ENCODE peak calls at places on chromosome 12, in five cellular contexts. P, S, G, Q and M are unnamed samples.

GRCh38 chr12:127175361-127175760 is 1091.6 kb upstream of the TMEM132C start:
- DNase-seq in Q (no peak), P (no peak), S (no peak), G (no peak), M (no peak)

GRCh38 chr12:69645031-69645430 is 34.3 kb upstream of the LRRC10 start:
- DNase-seq in P (no peak), G (no peak), S (no peak), Q (no peak), M (no peak)

GRCh38 chr12:2615665-2616387 is 178.9 kb upstream of the FKBP4 start:
- DNase-seq in Q (peak; percentile 69), G (peak; percentile 72), P (no peak), S (no peak), M (peak; percentile 65)

GRCh38 chr12:127381043-127381668 is 885.8 kb upstream of the TMEM132C start:
- DNase-seq in S (no peak), G (peak; percentile 34), Q (peak; percentile 95), P (no peak), M (peak; percentile 87)

GRCh38 chr12:64007853-64008252 is 163.4 kb downstream of the SRGAP1 start:
- DNase-seq in Q (no peak), S (no peak), G (no peak), P (no peak), M (no peak)

GRCh38 chr12:6967548-6968100 is 2.8 kb downstream of the PHB2 start:
- DNase-seq in S (no peak), Q (no peak), G (no peak), P (no peak), M (no peak)

GRCh38 chr12:11822071-11822818 is 172.8 kb downstream of the ETV6 start:
- DNase-seq in Q (no peak), S (no peak), P (peak; percentile 6), G (no peak), M (no peak)

GRCh38 chr12:56990648-56991318 is 15.6 kb downstream of the ZBTB39 start:
- DNase-seq in Q (peak; percentile 40), G (no peak), P (no peak), S (no peak), M (no peak)

GRCh38 chr12:18749381-18749957 is 11.6 kb downstream of the CAPZA3 start:
- DNase-seq in Q (no peak), P (no peak), G (no peak), S (no peak), M (no peak)

GRCh38 chr12:107903377-107904061 is 129.0 kb downstream of the ASCL4 start:
- DNase-seq in S (peak; percentile 17), Q (peak; percentile 96), P (no peak), G (peak; percentile 21), M (peak; percentile 9)

GRCh38 chr12:85568395-85569103 is 267.7 kb downstream of the RASSF9 start:
- DNase-seq in P (no peak), S (no peak), G (no peak), Q (no peak), M (no peak)

GRCh38 chr12:76636141-76636692 is 76.6 kb upstream of the OSBPL8 start:
- DNase-seq in G (no peak), P (no peak), Q (peak; percentile 79), S (no peak), M (no peak)

GRCh38 chr12:6268484-6269157 is 41.9 kb upstream of the PLEKHG6 start:
- DNase-seq in Q (peak; percentile 84), G (peak; percentile 77), S (no peak), P (no peak), M (no peak)

GRCh38 chr12:95231190-95231589 is 13.6 kb downstream of the VEZT start:
- DNase-seq in Q (peak; percentile 20), S (no peak), P (no peak), G (no peak), M (no peak)

GRCh38 chr12:103645202-103645601 is 58.1 kb downstream of the STAB2 start:
- DNase-seq in Q (no peak), G (no peak), P (no peak), S (no peak), M (peak; percentile 19)

GRCh38 chr12:10301103-10301502 is 6.6 kb upstream of the KLRD1 start:
- DNase-seq in P (no peak), G (no peak), S (no peak), Q (no peak), M (no peak)

GRCh38 chr12:113647048-113647447 is 175.4 kb upstream of the LHX5 start:
- DNase-seq in P (no peak), G (no peak), S (no peak), Q (peak; percentile 79), M (no peak)

GRCh38 chr12:50149311-50149710 is 17.9 kb downstream of the CERS5 start:
- DNase-seq in G (no peak), P (no peak), Q (no peak), S (no peak), M (no peak)

GRCh38 chr12:29403991-29404390 is 23.0 kb upstream of the ERGIC2 start:
- DNase-seq in S (no peak), Q (no peak), P (no peak), G (no peak), M (no peak)

GRCh38 chr12:116376354-116377193 is 99.1 kb upstream of the MED13L start:
- DNase-seq in Q (no peak), G (no peak), P (no peak), S (no peak), M (peak; percentile 78)

GRCh38 chr12:121507245-121507644 is 73.6 kb downstream of the KDM2B start:
- DNase-seq in G (no peak), S (no peak), Q (no peak), P (no peak), M (no peak)

GRCh38 chr12:45331552-45331951 is 115.7 kb downstream of the ANO6 start:
- DNase-seq in G (no peak), P (no peak), S (no peak), Q (no peak), M (no peak)

GRCh38 chr12:121600702-121601336 is 20.0 kb upstream of the KDM2B start:
- DNase-seq in G (no peak), Q (peak; percentile 62), S (no peak), P (no peak), M (no peak)

GRCh38 chr12:6827982-6828670 is at the start of gene P3H3:
- DNase-seq in Q (peak; percentile 90), G (peak; percentile 73), P (no peak), S (no peak), M (peak; percentile 63)

GRCh38 chr12:121926874-121927706 is 8.7 kb downstream of the CFAP251 start:
- DNase-seq in P (no peak), G (no peak), Q (peak; percentile 77), S (no peak), M (no peak)

GRCh38 chr12:124390442-124391116 is 95.7 kb downstream of the RFLNA start:
- DNase-seq in Q (no peak), G (no peak), P (no peak), S (no peak), M (peak; percentile 82)

GRCh38 chr12:83758889-83759631 is 1072.4 kb downstream of the TMTC2 start:
- DNase-seq in S (no peak), G (no peak), Q (no peak), P (no peak), M (no peak)

GRCh38 chr12:20234474-20234873 is 133.9 kb upstream of the PDE3A start:
- DNase-seq in Q (no peak), P (no peak), S (no peak), G (no peak), M (no peak)

GRCh38 chr12:9735601-9736000 is 2.7 kb upstream of the CLECL1 start:
- DNase-seq in Q (no peak), P (no peak), G (no peak), S (no peak), M (no peak)

DNA sequence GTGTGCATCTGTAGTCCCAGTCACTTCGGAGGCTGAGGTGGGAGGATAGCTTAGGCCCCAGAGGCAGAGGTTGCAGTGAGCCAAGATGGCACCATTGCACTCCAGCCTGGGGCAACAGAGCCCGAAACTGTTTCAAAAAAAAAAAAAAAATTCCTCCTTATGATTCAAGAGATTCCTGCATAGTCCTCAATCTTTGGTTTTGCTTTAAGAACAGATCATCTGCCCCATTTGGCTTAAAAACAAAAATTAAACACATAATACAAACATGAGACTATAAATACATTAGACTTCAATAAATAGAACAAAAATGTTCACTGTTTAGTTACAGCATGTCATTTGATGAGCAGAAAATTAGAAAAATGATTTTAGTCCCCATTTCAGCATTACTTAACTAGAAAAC is 131.2 kb downstream of the PAWR start:
- DNase-seq in Q (no peak), S (no peak), G (no peak), P (no peak), M (no peak)
- H3K27ac ChIP-seq in Q (no peak overlapping the region), S (no peak overlapping the region), G (peak overlapping the region; percentile 35), P (no peak overlapping the region), M (no peak overlapping the region)

GRCh38 chr12:89348894-89349669 is 3.2 kb downstream of the DUSP6 start:
- DNase-seq in G (no peak), Q (no peak), P (no peak), S (no peak), M (peak; percentile 21)

GRCh38 chr12:89350260-89350659 is 2.0 kb downstream of the DUSP6 start:
- DNase-seq in P (no peak), S (no peak), G (no peak), Q (no peak), M (no peak)

GRCh38 chr12:89351489-89352241 is 636 bp downstream of the DUSP6 start:
- DNase-seq in Q (peak; percentile 81), P (peak; percentile 11), G (peak; percentile 48), S (no peak), M (peak; percentile 67)

GRCh38 chr12:89350661-89351488 is 1.4 kb downstream of the DUSP6 start:
- DNase-seq in G (no peak), P (no peak), Q (peak; percentile 70), S (no peak), M (peak; percentile 48)

GRCh38 chr12:89349814-89350213 is 2.5 kb downstream of the DUSP6 start:
- DNase-seq in G (no peak), P (no peak), S (no peak), Q (peak; percentile 81), M (no peak)
- H3K27ac ChIP-seq in G (no peak overlapping the region), P (no peak overlapping the region), S (peak overlapping the region; percentile 98), Q (peak overlapping the region; percentile 69), M (peak overlapping the region; percentile 94)

GRCh38 chr12:51923506-51924365 is 16.4 kb downstream of the ACVRL1 start:
- DNase-seq in P (peak; percentile 10), S (peak; percentile 39), Q (peak; percentile 93), G (peak; percentile 38), M (peak; percentile 56)

GRCh38 chr12:51924551-51925399 is 17.5 kb downstream of the ACVRL1 start:
- DNase-seq in S (no peak), G (no peak), Q (peak; percentile 44), P (no peak), M (no peak)

GRCh38 chr12:51926064-51926632 is 18.8 kb downstream of the ACVRL1 start:
- DNase-seq in S (no peak), P (no peak), G (no peak), Q (peak; percentile 48), M (peak; percentile 82)

GRCh38 chr12:51925400-51926063 is 18.2 kb downstream of the ACVRL1 start:
- DNase-seq in P (no peak), S (no peak), Q (peak; percentile 42), G (no peak), M (no peak)

DNA sequence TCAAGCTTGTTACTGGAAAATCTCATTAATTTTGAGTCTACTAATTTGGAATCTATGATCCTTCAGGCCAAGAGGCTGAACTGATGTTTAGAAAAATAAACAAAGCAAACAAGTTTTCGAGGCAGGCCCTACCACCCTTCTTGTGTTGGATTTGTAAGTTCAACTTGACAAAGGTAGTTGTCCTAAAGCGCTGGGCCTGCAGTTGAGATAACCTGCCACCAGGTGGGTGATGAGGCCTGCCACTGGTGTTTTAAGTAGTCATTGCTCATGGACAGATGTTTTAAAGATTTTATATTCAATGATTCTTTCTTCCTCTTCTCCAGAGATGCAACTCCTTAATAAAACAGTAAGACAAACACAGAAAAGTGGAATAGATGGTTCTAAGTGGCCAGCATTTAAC is 19.4 kb downstream of the ACVRL1 start:
- DNase-seq in Q (peak; percentile 90), G (no peak), S (no peak), P (no peak), M (peak; percentile 66)
- H3K27ac ChIP-seq in Q (no peak overlapping the region), G (no peak overlapping the region), S (no peak overlapping the region), P (no peak overlapping the region), M (no peak overlapping the region)

GRCh38 chr12:53717319-53717718 is 9.9 kb downstream of the CALCOCO1 start:
- DNase-seq in S (no peak), Q (no peak), P (no peak), G (no peak), M (peak; percentile 65)
- H3K27ac ChIP-seq in S (no peak overlapping the region), Q (no peak overlapping the region), P (no peak overlapping the region), G (no peak overlapping the region), M (peak overlapping the region; percentile 49)